ENCODE peak calls at places on chromosomes 5 and 9, in eight cellular contexts. P, K, G, C, U, T, A and F are unnamed samples.

GRCh38 chr9:137277329-137278041 is at the start of gene TOR4A:
- DNase-seq in P (no peak), K (no peak), G (no peak), C (peak), U (peak), T (peak), A (peak), F (peak)

GRCh38 chr5:145962001-145962400 is 25.6 kb downstream of the SH3RF2 start:
- DNase-seq in P (no peak), K (no peak), G (no peak), C (no peak), U (no peak), T (peak), A (no peak), F (no peak)

GRCh38 chr5:81786509-81786908 is 35.6 kb upstream of the SSBP2 start:
- DNase-seq in P (no peak), K (no peak), G (no peak), C (peak), U (no peak), T (no peak), A (no peak), F (no peak)

GRCh38 chr9:130331573-130331972 is 66.0 kb downstream of the HMCN2 start:
- DNase-seq in P (no peak), K (no peak), G (no peak), C (peak), U (peak), T (peak), A (no peak), F (peak)

GRCh38 chr5:74251106-74252032 is 389.2 kb downstream of the ENC1 start:
- DNase-seq in P (no peak), K (no peak), G (no peak), C (peak), U (peak), T (peak), A (no peak), F (no peak)

GRCh38 chr9:19232830-19233194 is 2.3 kb downstream of the DENND4C start:
- DNase-seq in P (no peak), K (peak), G (no peak), C (peak), U (peak), T (peak), A (no peak), F (no peak)

GRCh38 chr5:127863161-127863560 is 160.0 kb downstream of the CCDC192 start:
- DNase-seq in P (no peak), K (no peak), G (no peak), C (no peak), U (no peak), T (peak), A (no peak), F (no peak)

GRCh38 chr9:21591221-21592062 is 109.3 kb upstream of the IFNE start:
- DNase-seq in P (no peak), K (no peak), G (peak), C (peak), U (peak), T (peak), A (no peak), F (peak)

GRCh38 chr5:55360190-55360589 is 52.4 kb downstream of the MTREX start:
- DNase-seq in P (no peak), K (no peak), G (no peak), C (peak), U (no peak), T (peak), A (no peak), F (no peak)

GRCh38 chr9:135480942-135481315 is 1.3 kb downstream of the PPP1R26 start:
- DNase-seq in P (no peak), K (no peak), G (no peak), C (no peak), U (no peak), T (no peak), A (no peak), F (no peak)

GRCh38 chr5:572398-573019 is 39.6 kb upstream of the CEP72 start:
- DNase-seq in P (no peak), K (no peak), G (no peak), C (no peak), U (no peak), T (no peak), A (no peak), F (no peak)

GRCh38 chr5:149596712-149597111 is 15.4 kb downstream of the ARHGEF37 start:
- DNase-seq in P (no peak), K (no peak), G (no peak), C (no peak), U (no peak), T (no peak), A (no peak), F (no peak)

GRCh38 chr5:154132718-154133307 is 57.7 kb upstream of the GALNT10 start:
- DNase-seq in P (no peak), K (no peak), G (no peak), C (no peak), U (no peak), T (no peak), A (no peak), F (no peak)

GRCh38 chr5:142390303-142390840 is 65.6 kb upstream of the SPRY4 start:
- DNase-seq in P (no peak), K (no peak), G (no peak), C (no peak), U (no peak), T (peak), A (no peak), F (no peak)

GRCh38 chr5:179051784-179052183 is 8.4 kb upstream of the ZNF354C start:
- DNase-seq in P (no peak), K (no peak), G (no peak), C (no peak), U (no peak), T (no peak), A (no peak), F (no peak)

GRCh38 chr9:126219166-126219565 is 107.5 kb upstream of the MVB12B start:
- DNase-seq in P (no peak), K (no peak), G (no peak), C (no peak), U (no peak), T (no peak), A (no peak), F (no peak)

GRCh38 chr5:173047838-173048105 is 8.4 kb upstream of the CREBRF start:
- DNase-seq in P (no peak), K (no peak), G (no peak), C (no peak), U (no peak), T (no peak), A (no peak), F (no peak)

GRCh38 chr9:121434946-121435345 is 64.7 kb downstream of the GGTA1 start:
- DNase-seq in P (no peak), K (no peak), G (no peak), C (no peak), U (peak), T (peak), A (no peak), F (no peak)

GRCh38 chr5:67547682-67548081 is 351.1 kb upstream of the CD180 start:
- DNase-seq in P (no peak), K (no peak), G (no peak), C (no peak), U (no peak), T (no peak), A (no peak), F (no peak)

GRCh38 chr5:1036504-1037122 is 28.0 kb downstream of the NKD2 start:
- DNase-seq in P (no peak), K (no peak), G (no peak), C (no peak), U (no peak), T (no peak), A (no peak), F (no peak)

GRCh38 chr5:54146906-54147305 is 163.5 kb downstream of the ARL15 start:
- DNase-seq in P (no peak), K (no peak), G (no peak), C (no peak), U (no peak), T (no peak), A (no peak), F (no peak)

GRCh38 chr5:136194611-136195010 is 1.6 kb upstream of the SMIM32 start:
- DNase-seq in P (no peak), K (no peak), G (no peak), C (no peak), U (no peak), T (no peak), A (no peak), F (no peak)

GRCh38 chr9:125407432-125407973 is 145.9 kb downstream of the GAPVD1 start:
- DNase-seq in P (no peak), K (no peak), G (no peak), C (no peak), U (no peak), T (no peak), A (no peak), F (no peak)

GRCh38 chr9:131270171-131271015 is 5.9 kb downstream of the FAM78A start:
- DNase-seq in P (no peak), K (peak), G (no peak), C (no peak), U (no peak), T (no peak), A (peak), F (peak)

GRCh38 chr5:140266471-140267200 is 36.3 kb downstream of the PFDN1 start:
- DNase-seq in P (no peak), K (no peak), G (no peak), C (no peak), U (no peak), T (no peak), A (no peak), F (no peak)

GRCh38 chr5:138276402-138277054 is 2.1 kb upstream of the GFRA3 start:
- DNase-seq in P (no peak), K (no peak), G (no peak), C (peak), U (peak), T (no peak), A (no peak), F (no peak)